ENCODE peak calls at places on chromosomes 11 and 22, in five cellular contexts. One of them, this sample, is unnamed.
A peak's percentile ranks its signal among the peaks of the same experiment; 100 is the strongest.

GRCh38 chr11:45390407-45390806 is 104.3 kb upstream of the SYT13 start:
- DNase-seq in CD4-positive, CD25-positive, alpha-beta regulatory T cell: no peak
- DNase-seq in CD8-positive, alpha-beta memory T cell: no peak
- DNase-seq in brain microvascular endothelial cell: peak; percentile 13
- DNase-seq in GM23248: peak; percentile 40
- DNase-seq in this sample: no peak

GRCh38 chr11:8098879-8099278 is 17.9 kb downstream of the TUB start:
- DNase-seq in CD4-positive, CD25-positive, alpha-beta regulatory T cell: no peak
- DNase-seq in GM23248: peak; percentile 71
- DNase-seq in brain microvascular endothelial cell: peak; percentile 25
- DNase-seq in CD8-positive, alpha-beta memory T cell: no peak
- DNase-seq in this sample: no peak

GRCh38 chr11:82867495-82868082 is 32.6 kb downstream of the PRCP start:
- DNase-seq in brain microvascular endothelial cell: peak; percentile 86
- DNase-seq in CD4-positive, CD25-positive, alpha-beta regulatory T cell: peak; percentile 83
- DNase-seq in GM23248: peak; percentile 85
- DNase-seq in CD8-positive, alpha-beta memory T cell: peak; percentile 64
- DNase-seq in this sample: peak; percentile 43

GRCh38 chr11:63901660-63902059 is 15.3 kb downstream of the RCOR2 start:
- DNase-seq in CD8-positive, alpha-beta memory T cell: no peak
- DNase-seq in brain microvascular endothelial cell: no peak
- DNase-seq in CD4-positive, CD25-positive, alpha-beta regulatory T cell: peak; percentile 38
- DNase-seq in GM23248: peak; percentile 45
- DNase-seq in this sample: no peak

GRCh38 chr22:31093956-31094622 is 13.0 kb downstream of the SMTN start:
- DNase-seq in CD8-positive, alpha-beta memory T cell: no peak
- DNase-seq in brain microvascular endothelial cell: no peak
- DNase-seq in GM23248: no peak
- DNase-seq in CD4-positive, CD25-positive, alpha-beta regulatory T cell: no peak
- DNase-seq in this sample: no peak

GRCh38 chr22:26658161-26658560 is 773 bp downstream of the MIAT start:
- DNase-seq in CD4-positive, CD25-positive, alpha-beta regulatory T cell: peak; percentile 48
- DNase-seq in CD8-positive, alpha-beta memory T cell: no peak
- DNase-seq in brain microvascular endothelial cell: no peak
- DNase-seq in GM23248: peak; percentile 11
- DNase-seq in this sample: no peak

GRCh38 chr11:1907955-1908354 is 11.5 kb upstream of the TNNT3 start:
- DNase-seq in CD8-positive, alpha-beta memory T cell: no peak
- DNase-seq in GM23248: no peak
- DNase-seq in CD4-positive, CD25-positive, alpha-beta regulatory T cell: no peak
- DNase-seq in brain microvascular endothelial cell: no peak
- DNase-seq in this sample: no peak

GRCh38 chr11:67062526-67063373 is 6.1 kb downstream of the RHOD start:
- DNase-seq in brain microvascular endothelial cell: no peak
- DNase-seq in CD8-positive, alpha-beta memory T cell: no peak
- DNase-seq in GM23248: no peak
- DNase-seq in CD4-positive, CD25-positive, alpha-beta regulatory T cell: no peak
- DNase-seq in this sample: no peak

GRCh38 chr11:134630896-134631295 is 218.9 kb upstream of the B3GAT1 start:
- DNase-seq in CD4-positive, CD25-positive, alpha-beta regulatory T cell: no peak
- DNase-seq in GM23248: no peak
- DNase-seq in CD8-positive, alpha-beta memory T cell: no peak
- DNase-seq in brain microvascular endothelial cell: no peak
- DNase-seq in this sample: no peak

GRCh38 chr11:2988996-2989395 is 3.1 kb downstream of the NAP1L4 start:
- DNase-seq in CD4-positive, CD25-positive, alpha-beta regulatory T cell: peak; percentile 53
- DNase-seq in brain microvascular endothelial cell: no peak
- DNase-seq in GM23248: peak; percentile 25
- DNase-seq in CD8-positive, alpha-beta memory T cell: no peak
- DNase-seq in this sample: no peak

GRCh38 chr11:121762820-121763219 is 310.1 kb upstream of the SORL1-AS1 start:
- DNase-seq in GM23248: peak; percentile 71
- DNase-seq in CD8-positive, alpha-beta memory T cell: no peak
- DNase-seq in CD4-positive, CD25-positive, alpha-beta regulatory T cell: no peak
- DNase-seq in brain microvascular endothelial cell: peak; percentile 18
- DNase-seq in this sample: no peak

GRCh38 chr11:7551571-7551970 is 37.8 kb downstream of the PPFIBP2 start:
- DNase-seq in brain microvascular endothelial cell: no peak
- DNase-seq in CD8-positive, alpha-beta memory T cell: no peak
- DNase-seq in GM23248: peak; percentile 72
- DNase-seq in CD4-positive, CD25-positive, alpha-beta regulatory T cell: no peak
- DNase-seq in this sample: no peak

GRCh38 chr11:56852131-56852530 is 103.6 kb upstream of the OR9G4 start:
- DNase-seq in CD8-positive, alpha-beta memory T cell: no peak
- DNase-seq in CD4-positive, CD25-positive, alpha-beta regulatory T cell: no peak
- DNase-seq in GM23248: no peak
- DNase-seq in brain microvascular endothelial cell: no peak
- DNase-seq in this sample: no peak

GRCh38 chr11:67373916-67374570 is 645 bp upstream of the CLCF1 start:
- DNase-seq in brain microvascular endothelial cell: peak; percentile 93
- DNase-seq in CD8-positive, alpha-beta memory T cell: peak; percentile 52
- DNase-seq in CD4-positive, CD25-positive, alpha-beta regulatory T cell: peak; percentile 62
- DNase-seq in GM23248: peak; percentile 99
- DNase-seq in this sample: no peak

GRCh38 chr11:23764285-23764684 is 732.6 kb upstream of the LUZP2 start:
- DNase-seq in brain microvascular endothelial cell: no peak
- DNase-seq in CD4-positive, CD25-positive, alpha-beta regulatory T cell: no peak
- DNase-seq in CD8-positive, alpha-beta memory T cell: no peak
- DNase-seq in GM23248: no peak
- DNase-seq in this sample: no peak

GRCh38 chr11:75142714-75143419 is 8.0 kb upstream of the SLCO2B1 start:
- DNase-seq in GM23248: peak; percentile 97
- DNase-seq in CD8-positive, alpha-beta memory T cell: peak; percentile 53
- DNase-seq in brain microvascular endothelial cell: peak; percentile 93
- DNase-seq in CD4-positive, CD25-positive, alpha-beta regulatory T cell: peak; percentile 95
- DNase-seq in this sample: peak; percentile 38

GRCh38 chr11:118260353-118260752 is 3.7 kb downstream of the MPZL2 start:
- DNase-seq in CD4-positive, CD25-positive, alpha-beta regulatory T cell: no peak
- DNase-seq in brain microvascular endothelial cell: no peak
- DNase-seq in CD8-positive, alpha-beta memory T cell: no peak
- DNase-seq in GM23248: no peak
- DNase-seq in this sample: no peak

GRCh38 chr11:93054881-93055280 is 85.4 kb downstream of the MTNR1B start:
- DNase-seq in CD4-positive, CD25-positive, alpha-beta regulatory T cell: peak; percentile 0
- DNase-seq in brain microvascular endothelial cell: peak; percentile 97
- DNase-seq in GM23248: peak; percentile 95
- DNase-seq in CD8-positive, alpha-beta memory T cell: no peak
- DNase-seq in this sample: no peak

GRCh38 chr22:28802595-28803087 is 2.3 kb upstream of the XBP1 start:
- DNase-seq in CD8-positive, alpha-beta memory T cell: no peak
- DNase-seq in GM23248: peak; percentile 29
- DNase-seq in CD4-positive, CD25-positive, alpha-beta regulatory T cell: no peak
- DNase-seq in brain microvascular endothelial cell: no peak
- DNase-seq in this sample: no peak
- H3K4me3 ChIP-seq in CD8-positive, alpha-beta memory T cell: peak overlapping the region; percentile 48
- H3K4me3 ChIP-seq in GM23248: peak overlapping the region; percentile 98
- H3K4me3 ChIP-seq in CD4-positive, CD25-positive, alpha-beta regulatory T cell: peak overlapping the region; percentile 49
- H3K4me3 ChIP-seq in brain microvascular endothelial cell: no peak overlapping the region
- H3K4me3 ChIP-seq in this sample: no peak overlapping the region

DNA sequence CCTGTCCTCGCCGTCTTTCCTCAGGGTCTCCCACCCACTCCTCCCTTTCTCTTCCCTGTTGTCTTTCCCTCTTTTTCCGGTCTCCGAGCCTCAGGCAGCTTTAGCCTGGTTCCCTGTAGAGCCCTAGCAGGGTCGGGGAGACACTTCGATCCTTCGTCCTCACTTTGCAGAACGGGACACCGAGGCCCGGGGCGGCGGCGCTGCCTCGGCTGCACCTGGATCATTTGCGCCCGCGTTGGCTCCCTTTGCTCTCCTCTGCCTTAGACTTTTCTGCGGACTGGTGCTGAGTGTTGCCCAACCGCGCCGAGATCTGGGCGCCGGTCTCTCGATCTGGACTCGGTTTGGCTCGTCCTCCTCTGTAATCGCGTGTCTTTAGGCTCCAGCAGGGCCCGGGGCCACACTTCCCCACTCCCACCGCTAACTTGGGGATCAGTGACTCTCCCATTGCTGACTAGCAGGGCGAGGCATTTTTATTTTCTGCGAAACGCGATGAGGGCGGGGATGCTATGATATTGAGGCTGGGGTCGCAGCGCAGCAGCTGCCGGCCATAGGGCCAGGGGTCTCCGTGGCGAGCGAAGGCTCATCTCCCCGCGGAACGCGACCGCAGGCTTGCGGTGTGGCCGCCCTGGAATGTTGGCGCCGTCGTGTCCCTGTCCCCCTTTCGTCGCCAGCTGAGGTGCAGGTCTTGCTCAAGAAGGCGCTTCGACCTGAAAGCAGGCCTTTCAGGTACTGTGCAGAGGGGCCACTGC is 1.6 kb upstream of the E2F8 start:
- DNase-seq in brain microvascular endothelial cell: peak; percentile 4
- DNase-seq in CD4-positive, CD25-positive, alpha-beta regulatory T cell: no peak
- DNase-seq in CD8-positive, alpha-beta memory T cell: no peak
- DNase-seq in GM23248: peak; percentile 58
- DNase-seq in this sample: no peak
- H3K4me3 ChIP-seq in brain microvascular endothelial cell: peak overlapping the region; percentile 77
- H3K4me3 ChIP-seq in CD4-positive, CD25-positive, alpha-beta regulatory T cell: peak overlapping the region; percentile 59
- H3K4me3 ChIP-seq in CD8-positive, alpha-beta memory T cell: peak overlapping the region; percentile 43
- H3K4me3 ChIP-seq in GM23248: peak overlapping the region; percentile 82
- H3K4me3 ChIP-seq in this sample: peak overlapping the region; percentile 59

DNA sequence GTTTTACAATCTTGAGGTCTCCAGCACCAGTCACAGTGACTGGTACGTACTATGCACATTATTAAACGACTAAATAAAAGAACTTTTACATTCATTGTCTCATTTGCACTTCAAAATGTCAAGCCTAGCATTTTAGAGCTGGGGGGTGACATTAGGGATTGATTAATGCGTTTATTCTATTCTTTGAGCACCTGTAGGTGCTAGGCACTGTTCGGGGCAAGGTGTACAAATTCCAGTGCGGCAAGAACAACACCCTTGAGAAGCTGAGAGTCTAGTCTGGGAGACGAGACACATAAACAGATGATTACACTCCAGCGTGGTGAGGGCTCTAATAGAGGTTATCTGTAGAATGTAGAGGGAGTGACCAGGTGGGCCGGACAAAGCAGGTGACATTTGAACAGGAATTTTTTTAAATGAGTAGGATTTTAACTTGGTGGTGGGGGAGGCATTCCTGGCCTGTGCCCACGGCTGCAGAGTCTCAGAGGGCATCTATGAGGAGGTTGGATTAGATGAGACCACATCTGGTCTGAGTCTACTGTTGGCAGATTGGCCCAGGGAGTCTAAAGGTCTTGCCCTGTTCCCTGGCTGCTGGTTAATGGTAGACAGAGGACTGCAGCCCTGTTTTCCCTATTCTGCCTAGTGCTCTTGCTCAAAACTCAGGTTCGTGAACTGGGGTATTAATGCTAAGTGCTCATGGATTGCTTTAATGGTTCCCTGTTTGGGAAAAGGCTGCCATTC is 956 bp downstream of the CAT start:
- DNase-seq in CD4-positive, CD25-positive, alpha-beta regulatory T cell: no peak
- DNase-seq in brain microvascular endothelial cell: no peak
- DNase-seq in CD8-positive, alpha-beta memory T cell: no peak
- DNase-seq in GM23248: peak; percentile 6
- DNase-seq in this sample: no peak
- H3K4me3 ChIP-seq in CD4-positive, CD25-positive, alpha-beta regulatory T cell: peak overlapping the region; percentile 93
- H3K4me3 ChIP-seq in brain microvascular endothelial cell: peak overlapping the region; percentile 91
- H3K4me3 ChIP-seq in CD8-positive, alpha-beta memory T cell: peak overlapping the region; percentile 77
- H3K4me3 ChIP-seq in GM23248: peak overlapping the region; percentile 81
- H3K4me3 ChIP-seq in this sample: peak overlapping the region; percentile 71

GRCh38 chr22:43013355-43014061 is 1.4 kb downstream of the PACSIN2 start:
- DNase-seq in CD8-positive, alpha-beta memory T cell: no peak
- DNase-seq in GM23248: peak; percentile 64
- DNase-seq in CD4-positive, CD25-positive, alpha-beta regulatory T cell: peak; percentile 25
- DNase-seq in brain microvascular endothelial cell: no peak
- DNase-seq in this sample: no peak

GRCh38 chr22:43017525-43018290 is 2.8 kb upstream of the PACSIN2 start:
- DNase-seq in CD8-positive, alpha-beta memory T cell: no peak
- DNase-seq in CD4-positive, CD25-positive, alpha-beta regulatory T cell: no peak
- DNase-seq in GM23248: no peak
- DNase-seq in brain microvascular endothelial cell: no peak
- DNase-seq in this sample: no peak

GRCh38 chr22:43014062-43014875 is 680 bp downstream of the PACSIN2 start:
- DNase-seq in CD4-positive, CD25-positive, alpha-beta regulatory T cell: peak; percentile 30
- DNase-seq in brain microvascular endothelial cell: no peak
- DNase-seq in CD8-positive, alpha-beta memory T cell: peak; percentile 41
- DNase-seq in GM23248: peak; percentile 79
- DNase-seq in this sample: no peak

GRCh38 chr22:43015677-43016042 is 711 bp upstream of the PACSIN2 start:
- DNase-seq in CD4-positive, CD25-positive, alpha-beta regulatory T cell: no peak
- DNase-seq in CD8-positive, alpha-beta memory T cell: no peak
- DNase-seq in brain microvascular endothelial cell: no peak
- DNase-seq in GM23248: no peak
- DNase-seq in this sample: no peak

GRCh38 chr22:43014876-43015676 is at the start of gene PACSIN2:
- DNase-seq in CD8-positive, alpha-beta memory T cell: peak; percentile 99
- DNase-seq in GM23248: peak; percentile 99
- DNase-seq in CD4-positive, CD25-positive, alpha-beta regulatory T cell: peak; percentile 98
- DNase-seq in brain microvascular endothelial cell: peak; percentile 99
- DNase-seq in this sample: peak; percentile 96
- H3K4me3 ChIP-seq in CD8-positive, alpha-beta memory T cell: peak within 1 kb of the TSS; percentile 91
- H3K4me3 ChIP-seq in GM23248: peak within 1 kb of the TSS; percentile 89
- H3K4me3 ChIP-seq in CD4-positive, CD25-positive, alpha-beta regulatory T cell: peak within 1 kb of the TSS; percentile 84
- H3K4me3 ChIP-seq in brain microvascular endothelial cell: peak within 1 kb of the TSS; percentile 86
- H3K4me3 ChIP-seq in this sample: peak within 1 kb of the TSS; percentile 71

GRCh38 chr11:33016654-33017053 is 976 bp downstream of the DEPDC7 start:
- DNase-seq in GM23248: peak; percentile 19
- DNase-seq in CD4-positive, CD25-positive, alpha-beta regulatory T cell: no peak
- DNase-seq in brain microvascular endothelial cell: no peak
- DNase-seq in CD8-positive, alpha-beta memory T cell: no peak
- DNase-seq in this sample: no peak
- H3K4me3 ChIP-seq in GM23248: peak overlapping the region; percentile 89
- H3K4me3 ChIP-seq in CD4-positive, CD25-positive, alpha-beta regulatory T cell: peak overlapping the region; percentile 61
- H3K4me3 ChIP-seq in brain microvascular endothelial cell: peak overlapping the region; percentile 66
- H3K4me3 ChIP-seq in CD8-positive, alpha-beta memory T cell: no peak overlapping the region
- H3K4me3 ChIP-seq in this sample: no peak overlapping the region

GRCh38 chr11:68905421-68906360 is 2.0 kb downstream of the IGHMBP2 start:
- DNase-seq in brain microvascular endothelial cell: no peak
- DNase-seq in CD8-positive, alpha-beta memory T cell: no peak
- DNase-seq in CD4-positive, CD25-positive, alpha-beta regulatory T cell: no peak
- DNase-seq in GM23248: no peak
- DNase-seq in this sample: no peak
- H3K4me3 ChIP-seq in brain microvascular endothelial cell: no peak overlapping the region
- H3K4me3 ChIP-seq in CD8-positive, alpha-beta memory T cell: no peak overlapping the region
- H3K4me3 ChIP-seq in CD4-positive, CD25-positive, alpha-beta regulatory T cell: peak overlapping the region; percentile 29
- H3K4me3 ChIP-seq in GM23248: peak overlapping the region; percentile 98
- H3K4me3 ChIP-seq in this sample: no peak overlapping the region

GRCh38 chr11:65381721-65382035 is 768 bp downstream of the SLC25A45 start:
- DNase-seq in GM23248: peak; percentile 72
- DNase-seq in CD8-positive, alpha-beta memory T cell: no peak
- DNase-seq in brain microvascular endothelial cell: peak; percentile 68
- DNase-seq in CD4-positive, CD25-positive, alpha-beta regulatory T cell: peak; percentile 62
- DNase-seq in this sample: no peak
- H3K4me3 ChIP-seq in GM23248: peak overlapping the region; percentile 65
- H3K4me3 ChIP-seq in CD8-positive, alpha-beta memory T cell: peak overlapping the region; percentile 91
- H3K4me3 ChIP-seq in brain microvascular endothelial cell: peak overlapping the region; percentile 38
- H3K4me3 ChIP-seq in CD4-positive, CD25-positive, alpha-beta regulatory T cell: peak overlapping the region; percentile 80
- H3K4me3 ChIP-seq in this sample: peak overlapping the region; percentile 69

GRCh38 chr22:50641696-50642607 is 14.0 kb upstream of the ARSA start:
- DNase-seq in brain microvascular endothelial cell: peak; percentile 16
- DNase-seq in GM23248: peak; percentile 40
- DNase-seq in CD8-positive, alpha-beta memory T cell: no peak
- DNase-seq in CD4-positive, CD25-positive, alpha-beta regulatory T cell: peak; percentile 20
- DNase-seq in this sample: no peak
- H3K4me3 ChIP-seq in brain microvascular endothelial cell: no peak overlapping the region
- H3K4me3 ChIP-seq in GM23248: no peak overlapping the region
- H3K4me3 ChIP-seq in CD8-positive, alpha-beta memory T cell: no peak overlapping the region
- H3K4me3 ChIP-seq in CD4-positive, CD25-positive, alpha-beta regulatory T cell: no peak overlapping the region
- H3K4me3 ChIP-seq in this sample: no peak overlapping the region

This sample was measured in GM12864.